ENCODE peak calls at places on chromosomes 16 and 17, in seven cellular contexts. B is hepatocyte; R is heart left ventricle; U is effector memory CD4-positive, alpha-beta T cell; Y is uterus; K is cardiac muscle cell; H is endodermal cell. F is an unnamed sample.

GRCh38 chr17:43998552-43998951 is 5.9 kb upstream of the NAGS start:
- DNase-seq in K (no peak), Y (no peak), R (no peak), U (no peak), B (no peak), H (no peak), F (no peak)

GRCh38 chr17:39599665-39600468 is 7.9 kb downstream of the NEUROD2 start:
- DNase-seq in U (no peak), R (no peak), Y (no peak), B (no peak), K (no peak), H (peak; percentile 69), F (no peak)

GRCh38 chr16:70529051-70529777 is 5.6 kb downstream of the SF3B3 start:
- DNase-seq in K (no peak), R (no peak), U (no peak), H (no peak), B (peak; percentile 43), Y (no peak), F (no peak)

GRCh38 chr17:13812350-13812749 is 210.6 kb upstream of the HS3ST3A1 start:
- DNase-seq in H (no peak), R (no peak), B (no peak), Y (no peak), K (no peak), U (no peak), F (no peak)

GRCh38 chr16:22878955-22879354 is 65.0 kb downstream of the HS3ST2 start:
- DNase-seq in H (no peak), R (no peak), K (no peak), Y (no peak), B (no peak), U (no peak), F (no peak)

GRCh38 chr17:68349157-68349556 is 57.9 kb downstream of the ARSG start:
- DNase-seq in R (no peak), U (no peak), Y (no peak), K (no peak), H (no peak), B (no peak), F (no peak)

GRCh38 chr17:10265100-10265810 is 66.8 kb upstream of the GAS7 start:
- DNase-seq in R (no peak), U (no peak), K (no peak), B (peak; percentile 37), H (no peak), Y (no peak), F (no peak)

GRCh38 chr16:56289862-56290261 is 98.6 kb downstream of the GNAO1 start:
- DNase-seq in R (no peak), Y (no peak), H (peak; percentile 79), U (no peak), K (peak; percentile 52), B (no peak), F (no peak)

GRCh38 chr17:77420804-77421634 is 280.2 kb downstream of the SEC14L1 start:
- DNase-seq in K (peak; percentile 49), Y (peak; percentile 91), U (peak; percentile 63), R (no peak), H (peak; percentile 95), B (peak; percentile 74), F (no peak)

GRCh38 chr17:8038954-8039610 is at the start of gene ALOX15B:
- DNase-seq in Y (no peak), B (peak; percentile 48), R (no peak), K (no peak), H (peak; percentile 86), U (no peak), F (no peak)

GRCh38 chr17:58189436-58190146 is 2.9 kb upstream of the EPX start:
- DNase-seq in B (no peak), U (no peak), R (no peak), Y (no peak), H (no peak), K (no peak), F (no peak)

GRCh38 chr16:83956336-83957289 is 3.6 kb downstream of the OSGIN1 start:
- DNase-seq in U (peak; percentile 42), Y (peak; percentile 62), K (peak; percentile 85), B (peak; percentile 87), R (peak; percentile 79), H (peak; percentile 97), F (no peak)

GRCh38 chr16:85080923-85081498 is 31.3 kb downstream of the CIBAR2 start:
- DNase-seq in B (no peak), R (no peak), H (no peak), U (no peak), Y (no peak), K (no peak), F (no peak)

GRCh38 chr16:49461517-49461951 is 87.9 kb downstream of the C16orf78 start:
- DNase-seq in K (no peak), H (peak; percentile 31), B (no peak), R (peak; percentile 6), U (no peak), Y (no peak), F (no peak)

GRCh38 chr16:50153648-50154368 is 702 bp downstream of the TENT4B start:
- DNase-seq in R (peak; percentile 34), Y (peak; percentile 41), B (no peak), H (peak; percentile 69), U (peak; percentile 28), K (peak; percentile 37), F (no peak)

DNA sequence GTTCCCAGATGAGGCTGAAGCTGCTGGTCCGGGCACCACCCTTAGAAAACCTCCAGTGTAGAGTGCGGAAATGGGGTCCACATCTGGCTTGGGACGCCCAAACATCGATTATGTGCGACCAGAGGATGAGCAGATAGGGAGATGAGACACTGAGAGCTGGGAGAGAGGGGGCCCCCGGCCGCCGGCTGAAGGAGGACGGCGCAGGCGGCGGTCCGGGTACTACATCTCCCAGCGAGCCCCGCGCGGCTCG is 182 bp upstream of the SPECC1 start:
- DNase-seq in R (no peak), K (no peak), B (no peak), U (no peak), Y (no peak), H (no peak), F (no peak)
- H3K27ac ChIP-seq in R (peak overlapping the region; percentile 87), K (no peak overlapping the region), B (no peak overlapping the region), U (no peak overlapping the region), Y (peak overlapping the region; percentile 87), H (no peak overlapping the region), F (peak overlapping the region; percentile 82)

GRCh38 chr17:65456368-65457151 is 104.9 kb downstream of the AXIN2 start:
- DNase-seq in K (peak; percentile 43), U (no peak), H (no peak), B (no peak), R (no peak), Y (no peak), F (no peak)

GRCh38 chr17:65455154-65455971 is 106.1 kb downstream of the AXIN2 start:
- DNase-seq in H (no peak), R (no peak), K (no peak), B (no peak), U (no peak), Y (no peak), F (no peak)

GRCh38 chr17:65455972-65456343 is 105.5 kb downstream of the AXIN2 start:
- DNase-seq in B (peak; percentile 61), U (no peak), R (peak; percentile 24), Y (peak; percentile 21), K (peak; percentile 49), H (peak; percentile 83), F (no peak)

GRCh38 chr17:65457183-65457582 is 104.3 kb downstream of the AXIN2 start:
- DNase-seq in B (no peak), R (no peak), Y (no peak), K (no peak), U (no peak), H (no peak), F (no peak)

GRCh38 chr17:65453204-65453931 is 108.1 kb downstream of the AXIN2 start:
- DNase-seq in H (no peak), R (no peak), B (no peak), Y (no peak), U (no peak), K (no peak), F (no peak)
- H3K27ac ChIP-seq in H (no peak overlapping the region), R (no peak overlapping the region), B (no peak overlapping the region), Y (no peak overlapping the region), U (no peak overlapping the region), K (no peak overlapping the region), F (no peak overlapping the region)

DNA sequence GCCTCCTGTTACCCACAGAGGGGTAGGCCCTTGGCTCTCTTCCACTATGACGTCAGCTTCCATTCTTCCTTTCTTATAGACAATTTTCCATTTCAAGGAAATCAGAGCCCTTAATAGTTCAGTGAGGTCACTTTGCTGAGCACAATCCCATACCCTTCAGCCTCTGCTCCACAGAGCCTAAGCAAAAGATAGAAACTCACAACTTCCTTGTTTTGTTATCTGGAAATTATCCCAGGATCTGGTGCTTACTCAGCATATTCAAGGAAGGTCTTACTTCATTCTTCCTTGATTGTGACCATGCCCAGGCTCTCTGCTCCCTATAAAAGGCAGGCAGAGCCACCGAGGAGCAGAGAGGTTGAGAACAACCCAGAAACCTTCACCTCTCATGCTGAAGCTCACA is at the start of gene CCL8:
- DNase-seq in R (no peak), Y (no peak), K (no peak), B (no peak), H (no peak), U (no peak), F (no peak)
- H3K27ac ChIP-seq in R (peak within 1 kb of the TSS; percentile 54), Y (no peak within 1 kb of the TSS), K (no peak within 1 kb of the TSS), B (no peak within 1 kb of the TSS), H (no peak within 1 kb of the TSS), U (no peak within 1 kb of the TSS), F (no peak within 1 kb of the TSS)

DNA sequence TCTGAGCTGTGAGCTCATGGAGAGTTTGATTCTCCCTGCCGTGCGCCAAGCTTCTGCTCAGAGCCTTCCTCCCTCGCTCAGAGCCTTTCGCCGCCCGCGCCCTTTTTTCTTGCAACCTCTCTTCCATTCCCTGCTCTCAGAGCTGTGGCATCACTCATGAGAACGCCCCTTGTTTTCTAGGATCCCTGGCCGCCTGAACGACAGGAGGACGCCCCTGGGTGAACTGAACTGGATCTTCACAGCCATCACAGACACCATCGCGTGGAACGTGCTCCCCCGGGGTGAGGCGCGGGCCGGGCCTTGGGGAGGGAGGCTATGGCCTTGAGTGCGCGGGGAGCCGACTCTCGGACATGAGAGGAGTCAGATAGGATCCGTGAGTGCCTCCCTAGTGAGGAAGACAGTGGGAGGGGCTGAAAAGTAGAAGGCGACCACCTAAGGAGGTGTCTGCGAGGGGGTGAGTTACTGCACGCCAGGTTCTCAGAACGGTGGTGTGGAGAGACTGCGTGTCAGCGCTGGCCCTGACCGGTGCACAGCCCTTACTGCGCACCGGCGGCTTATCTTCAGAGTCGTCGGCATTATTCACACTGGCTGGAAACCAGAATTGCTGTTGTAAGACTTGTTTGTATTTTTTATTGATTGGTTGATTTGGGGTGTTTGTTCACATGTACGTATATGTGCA is 169.5 kb upstream of the CHMP6 start:
- DNase-seq in Y (no peak), K (no peak), R (no peak), H (no peak), B (no peak), U (no peak), F (no peak)
- H3K27ac ChIP-seq in Y (no peak overlapping the region), K (no peak overlapping the region), R (no peak overlapping the region), H (no peak overlapping the region), B (peak overlapping the region; percentile 58), U (no peak overlapping the region), F (no peak overlapping the region)

GRCh38 chr17:12070561-12070960 is 49.9 kb downstream of the MAP2K4 start:
- DNase-seq in B (no peak), Y (no peak), R (no peak), U (no peak), H (no peak), K (no peak), F (no peak)
- H3K27ac ChIP-seq in B (no peak overlapping the region), Y (no peak overlapping the region), R (no peak overlapping the region), U (no peak overlapping the region), H (no peak overlapping the region), K (no peak overlapping the region), F (no peak overlapping the region)

DNA sequence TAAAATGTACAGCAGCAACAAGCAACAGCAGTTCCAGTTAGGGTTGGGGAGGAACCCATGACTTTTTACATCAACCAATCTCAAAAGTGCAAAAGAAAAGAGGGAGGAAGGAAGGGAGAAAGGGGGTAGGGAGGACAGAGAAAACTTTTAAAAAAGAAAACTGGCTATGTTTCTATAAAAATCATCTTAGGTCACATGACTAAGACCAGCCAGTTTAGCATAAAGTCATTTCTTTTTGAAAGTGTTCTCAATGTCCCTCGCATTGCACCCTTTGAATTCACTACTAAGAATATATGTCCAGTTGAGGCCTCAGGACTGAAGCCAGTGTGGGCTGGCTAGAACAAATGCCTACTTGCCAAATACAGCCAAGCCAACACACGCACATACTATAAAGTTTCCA is 28.9 kb downstream of the DCUN1D3 start:
- DNase-seq in H (no peak), Y (no peak), B (no peak), U (no peak), K (no peak), R (no peak), F (no peak)
- H3K27ac ChIP-seq in H (no peak overlapping the region), Y (peak overlapping the region; percentile 63), B (no peak overlapping the region), U (no peak overlapping the region), K (no peak overlapping the region), R (peak overlapping the region; percentile 57), F (no peak overlapping the region)